ENCODE peak calls at places on chromosomes 5 and 9, in five cellular contexts. W, V, M, I and C are unnamed samples.

GRCh38 chr9:92206490-92206889 is 87.0 kb downstream of the IARS1 start:
- DNase-seq in W (no peak), V (no peak), M (no peak), I (no peak), C (no peak)

GRCh38 chr9:123622696-123623095 is 266.7 kb downstream of the CRB2 start:
- DNase-seq in W (no peak), V (no peak), M (no peak), I (no peak), C (no peak)

GRCh38 chr5:153660919-153661318 is 170.4 kb downstream of the GRIA1 start:
- DNase-seq in W (peak; percentile 58), V (no peak), M (no peak), I (no peak), C (no peak)

GRCh38 chr5:16529319-16529718 is 63.7 kb upstream of the ZNF622 start:
- DNase-seq in W (no peak), V (no peak), M (no peak), I (no peak), C (no peak)

GRCh38 chr5:8756498-8757084 is 789.3 kb downstream of the SEMA5A start:
- DNase-seq in W (peak; percentile 73), V (peak; percentile 73), M (no peak), I (peak; percentile 33), C (peak; percentile 74)

GRCh38 chr5:150529147-150529546 is 21.2 kb downstream of the NDST1 start:
- DNase-seq in W (no peak), V (no peak), M (no peak), I (no peak), C (no peak)

GRCh38 chr9:125495137-125496119 is 211.6 kb downstream of the MAPKAP1 start:
- DNase-seq in W (peak; percentile 96), V (peak; percentile 28), M (no peak), I (peak; percentile 71), C (no peak)

GRCh38 chr9:18910435-18910834 is 122.6 kb downstream of the SAXO1 start:
- DNase-seq in W (no peak), V (peak; percentile 57), M (no peak), I (no peak), C (no peak)

GRCh38 chr9:99607852-99608448 is 213.7 kb upstream of the NR4A3 start:
- DNase-seq in W (peak; percentile 49), V (peak; percentile 13), M (no peak), I (peak; percentile 20), C (no peak)

GRCh38 chr9:20312732-20313131 is 309.6 kb downstream of the MLLT3 start:
- DNase-seq in W (no peak), V (no peak), M (no peak), I (peak; percentile 16), C (no peak)

GRCh38 chr5:132776077-132776931 is 735 bp downstream of the SEPTIN8 start:
- DNase-seq in W (peak; percentile 41), V (peak; percentile 70), M (no peak), I (peak; percentile 45), C (peak; percentile 34)

GRCh38 chr5:9502435-9502834 is 43.4 kb downstream of the SEMA5A start:
- DNase-seq in W (peak; percentile 42), V (no peak), M (no peak), I (no peak), C (no peak)

GRCh38 chr9:137298983-137299521 is 3.0 kb downstream of the NRARP start:
- DNase-seq in W (no peak), V (no peak), M (no peak), I (no peak), C (no peak)

GRCh38 chr5:149711338-149711737 is 18.8 kb upstream of the PPARGC1B start:
- DNase-seq in W (no peak), V (no peak), M (no peak), I (no peak), C (no peak)

GRCh38 chr9:32289756-32290155 is 94.7 kb upstream of the ACO1 start:
- DNase-seq in W (no peak), V (no peak), M (no peak), I (no peak), C (no peak)